ENCODE peak calls at places on chromosomes 3 and 15, in nine cellular contexts. D, Q, S, E, V, J, P, U and T are unnamed samples. For H3K27me3, the result is how much of the 10 kb centered on the place peaks cover.

GRCh38 chr3:10753964-10754363 is 62.1 kb upstream of the SLC6A11 start:
- DNase-seq in P (no peak), S (peak), V (no peak), U (no peak), E (peak), D (no peak), Q (peak), J (peak), T (no peak)

GRCh38 chr3:39990532-39990931 is 181.1 kb downstream of the MYRIP start:
- DNase-seq in E (no peak), U (peak), S (no peak), Q (no peak), D (peak), V (peak), P (no peak), J (peak), T (no peak)

GRCh38 chr3:80227216-80227615 is 459.4 kb upstream of the ROBO1 start:
- DNase-seq in S (no peak), D (no peak), J (no peak), Q (no peak), P (no peak), U (no peak), V (no peak), E (no peak), T (no peak)

GRCh38 chr3:184156522-184156955 is 1.4 kb downstream of the DVL3 start:
- DNase-seq in Q (peak), J (peak), P (peak), D (no peak), S (peak), V (no peak), E (no peak), U (peak), T (peak)

GRCh38 chr3:152620395-152620794 is 214.5 kb upstream of the P2RY1 start:
- DNase-seq in D (no peak), J (no peak), P (no peak), S (no peak), V (no peak), E (no peak), Q (no peak), U (no peak), T (no peak)

GRCh38 chr3:78268087-78268486 is 1228.2 kb downstream of the ROBO2 start:
- DNase-seq in Q (no peak), D (no peak), U (no peak), J (no peak), V (no peak), P (no peak), E (no peak), S (no peak), T (no peak)

GRCh38 chr15:80609512-80609946 is 85.6 kb upstream of the ABHD17C start:
- DNase-seq in J (no peak), Q (no peak), E (no peak), D (no peak), S (no peak), P (no peak), V (no peak), U (no peak), T (no peak)

GRCh38 chr3:11438636-11439035 is 166.4 kb downstream of the ATG7 start:
- DNase-seq in E (no peak), Q (no peak), D (no peak), J (no peak), P (no peak), S (peak), V (no peak), U (no peak), T (no peak)

GRCh38 chr15:89776274-89777072 is at the start of gene MESP2:
- DNase-seq in J (peak), Q (peak), U (no peak), E (peak), P (peak), V (no peak), S (peak), D (no peak), T (peak)

GRCh38 chr3:29144807-29145206 is 136.1 kb upstream of the RBMS3 start:
- DNase-seq in E (no peak), U (peak), S (peak), P (no peak), J (peak), D (no peak), Q (peak), V (no peak), T (no peak)

GRCh38 chr3:16252243-16252978 is 12.3 kb downstream of the DPH3 start:
- DNase-seq in V (no peak), Q (no peak), D (peak), J (no peak), E (no peak), S (no peak), P (no peak), U (no peak), T (no peak)

GRCh38 chr3:162338514-162338913 is 841.9 kb downstream of the OTOL1 start:
- DNase-seq in E (no peak), U (no peak), D (no peak), J (no peak), Q (no peak), V (no peak), P (no peak), S (no peak), T (no peak)

GRCh38 chr3:109035082-109035481 is 81.4 kb upstream of the GUCA1C start:
- DNase-seq in S (no peak), V (no peak), E (no peak), J (no peak), P (no peak), Q (no peak), D (no peak), U (no peak), T (no peak)

GRCh38 chr15:47932829-47933696 is 187.7 kb upstream of the SLC24A5 start:
- DNase-seq in J (no peak), S (no peak), U (no peak), P (no peak), E (no peak), V (no peak), Q (no peak), D (no peak), T (no peak)

GRCh38 chr3:186311431-186311830 is 50.6 kb downstream of the DGKG start:
- DNase-seq in E (no peak), V (no peak), P (no peak), J (no peak), Q (no peak), D (no peak), U (no peak), S (no peak), T (no peak)
- H3K27me3 ChIP-seq in E (under half), V (under half), P (under half), J (under half), Q (under half), D (under half), U (under half), S (under half), T (under half)

GRCh38 chr3:171261487-171261886 is 198.7 kb downstream of the TNIK start:
- DNase-seq in U (no peak), V (no peak), E (no peak), D (no peak), P (no peak), Q (no peak), S (no peak), J (no peak), T (no peak)
- H3K27ac ChIP-seq in U (no peak), V (no peak), E (no peak), D (peak), P (no peak), Q (no peak), S (no peak), J (no peak), T (no peak)

DNA sequence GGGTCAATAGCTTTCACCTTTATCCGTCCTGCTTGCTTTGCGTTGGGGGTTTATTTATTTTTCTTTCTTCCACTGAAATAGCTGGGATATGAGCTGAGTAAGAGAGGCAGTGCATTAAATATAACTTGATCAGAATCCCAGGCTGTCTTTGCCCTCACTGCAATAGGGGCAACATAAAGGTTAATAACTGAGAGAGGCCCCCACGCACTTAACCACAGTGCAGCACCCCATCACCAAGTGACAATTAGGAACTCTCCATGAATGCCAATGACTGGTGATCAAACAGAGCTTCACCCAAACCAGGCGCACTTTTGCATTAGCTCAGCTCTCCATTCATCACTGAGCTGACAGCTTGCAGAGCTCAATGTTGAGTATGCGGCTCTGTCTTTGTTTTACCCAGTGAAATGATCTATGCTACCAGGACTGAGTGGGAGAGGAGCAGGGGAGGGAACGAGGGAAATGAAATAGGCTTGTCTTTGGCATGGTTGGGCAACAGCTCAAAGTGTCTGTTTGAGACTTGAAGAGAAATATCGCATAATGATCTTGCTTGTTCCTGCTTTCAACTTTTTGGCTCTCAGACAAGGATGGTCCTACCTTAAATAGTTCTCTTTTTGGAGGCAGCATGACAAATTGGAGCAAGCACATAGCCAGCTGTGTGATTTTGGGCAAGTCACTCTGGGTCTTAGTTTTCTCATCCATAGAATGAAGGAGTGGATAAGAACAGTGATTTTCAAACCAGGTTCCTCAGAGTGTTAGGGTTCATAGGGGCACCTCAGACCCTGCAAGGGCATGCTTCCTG is 14.5 kb upstream of the GLCE start:
- DNase-seq in Q (no peak), P (no peak), E (no peak), S (no peak), V (no peak), U (no peak), D (no peak), J (peak), T (no peak)
- H3K27me3 ChIP-seq in Q (under half), P (under half), E (under half), S (under half), V (under half), U (under half), D (under half), J (under half), T (under half)

DNA sequence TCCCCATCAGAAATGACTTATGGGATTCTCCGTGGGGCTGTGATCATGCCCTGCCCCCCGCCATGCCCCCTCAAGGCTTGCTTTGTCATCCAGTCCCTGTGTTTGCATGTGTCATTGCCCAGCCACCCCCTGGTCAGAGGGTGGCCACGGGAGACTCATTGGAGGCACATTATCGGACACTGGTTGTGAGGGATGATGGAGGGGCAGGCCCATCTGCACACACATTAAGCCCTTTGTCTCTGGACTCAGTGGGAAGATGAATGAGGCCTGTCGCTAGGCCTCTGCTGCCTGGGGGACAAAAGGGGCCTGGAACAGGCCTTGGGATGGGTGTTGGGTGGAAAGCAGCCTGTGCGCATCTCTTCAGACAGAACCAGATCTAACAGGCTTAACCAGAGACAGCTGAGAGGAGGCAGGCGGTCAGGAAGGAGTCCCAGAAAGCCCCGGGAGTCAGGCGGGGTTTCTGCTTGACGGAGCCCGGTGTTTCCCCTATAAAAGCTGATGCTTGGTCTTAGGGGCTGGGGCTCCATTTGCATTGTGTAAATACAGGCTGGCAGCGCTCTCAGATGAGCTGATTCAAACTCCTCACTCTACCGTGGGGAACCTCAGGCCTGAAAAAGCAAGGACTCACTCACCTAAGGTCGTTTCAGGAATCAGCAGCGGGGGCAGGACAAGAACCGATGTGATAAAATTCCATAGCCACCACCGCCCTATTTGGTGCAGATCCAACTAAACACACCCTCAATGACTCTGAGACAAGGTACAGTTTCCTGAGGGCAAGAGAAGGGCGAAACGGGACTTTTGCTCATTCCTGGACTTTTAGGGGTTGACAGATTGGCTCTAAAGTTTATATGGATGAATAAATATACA is 17.0 kb upstream of the SKIC8 start:
- DNase-seq in V (no peak), D (no peak), J (peak), Q (no peak), S (no peak), U (peak), P (no peak), E (no peak), T (peak)
- H3K27ac ChIP-seq in V (peak), D (no peak), J (peak), Q (no peak), S (no peak), U (peak), P (no peak), E (no peak), T (no peak)

GRCh38 chr15:45720183-45720582 is 85.4 kb downstream of the SQOR start:
- DNase-seq in Q (no peak), V (no peak), J (no peak), S (no peak), E (no peak), U (no peak), D (no peak), P (no peak), T (no peak)
- H3K27me3 ChIP-seq in Q (under half), V (under half), J (under half), S (under half), E (under half), U (under half), D (under half), P (under half), T (under half)

GRCh38 chr15:70795311-70795665 is 31.9 kb upstream of the UACA start:
- DNase-seq in U (no peak), Q (no peak), J (no peak), D (no peak), S (no peak), V (peak), E (no peak), P (no peak), T (no peak)
- H3K27ac ChIP-seq in U (no peak), Q (peak), J (no peak), D (no peak), S (no peak), V (peak), E (peak), P (peak), T (no peak)

DNA sequence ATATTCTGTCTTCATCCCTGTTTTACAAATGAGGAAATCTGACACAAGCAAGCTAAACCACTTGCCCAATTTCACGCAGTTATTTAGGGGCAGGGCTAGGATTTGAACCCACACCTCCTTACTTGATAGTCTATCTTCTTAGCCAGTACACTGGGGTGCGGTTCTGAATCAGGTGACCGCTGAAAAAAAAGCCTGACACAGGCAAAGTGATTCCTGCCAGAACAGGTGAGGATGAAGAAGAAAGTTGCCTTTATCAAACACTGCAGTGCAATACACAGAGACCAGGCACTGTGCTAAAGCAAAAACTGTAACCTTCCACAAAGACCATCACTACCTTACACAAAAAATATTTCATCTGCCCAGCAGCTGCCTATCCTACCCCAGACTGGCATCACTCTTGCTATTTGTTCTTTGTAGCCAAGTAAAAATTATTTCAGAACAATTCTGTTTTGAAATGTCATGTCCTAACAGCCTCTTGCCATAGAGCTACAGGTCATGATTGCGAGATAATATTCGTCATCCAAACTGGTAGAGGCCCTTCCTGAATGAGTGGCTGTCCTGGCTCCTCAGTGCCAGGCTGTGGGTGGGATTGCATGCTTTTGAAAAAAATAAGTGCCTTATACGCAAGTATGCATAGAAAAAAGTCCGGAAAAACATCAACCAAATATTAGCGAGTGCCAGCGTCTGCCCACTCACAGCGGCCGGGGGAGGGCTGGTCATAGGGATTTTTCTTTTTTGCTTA is 142.3 kb upstream of the TPM1 start:
- DNase-seq in S (no peak), J (no peak), P (no peak), Q (no peak), D (no peak), E (no peak), V (no peak), U (no peak), T (no peak)
- H3K27me3 ChIP-seq in S (under half), J (under half), P (under half), Q (under half), D (under half), E (under half), V (under half), U (under half), T (under half)

GRCh38 chr3:111073186-111073585 is 1.6 kb downstream of the NECTIN3 start:
- DNase-seq in Q (no peak), S (no peak), J (no peak), V (no peak), U (no peak), P (no peak), E (no peak), D (no peak), T (no peak)
- H3K27ac ChIP-seq in Q (no peak), S (peak), J (no peak), V (no peak), U (no peak), P (no peak), E (no peak), D (no peak), T (no peak)